ENCODE peak calls at places on chromosomes 16 and 17, in five cellular contexts. D is uterus, M is stomach, X is tibial artery, L is mammary epithelial cell. N is an unnamed sample.

GRCh38 chr17:7405882-7406825 is 1.5 kb upstream of the NLGN2 start:
- DNase-seq in M (no peak), D (no peak), L (no peak), X (no peak), N (no peak)

GRCh38 chr16:53913082-53913870 is 209.3 kb downstream of the FTO start:
- DNase-seq in L (peak; percentile 79), X (no peak), M (no peak), D (peak; percentile 48), N (no peak)

GRCh38 chr16:56245197-56245596 is 53.9 kb downstream of the GNAO1 start:
- DNase-seq in M (no peak), L (peak; percentile 80), D (no peak), X (peak; percentile 16), N (no peak)

GRCh38 chr17:79966681-79967080 is 69.0 kb downstream of the TBC1D16 start:
- DNase-seq in D (no peak), M (no peak), X (no peak), L (no peak), N (no peak)

GRCh38 chr17:7293821-7294613 is 422 bp downstream of the YBX2 start:
- DNase-seq in D (no peak), M (peak; percentile 61), X (peak; percentile 61), L (no peak), N (peak; percentile 43)

GRCh38 chr17:56817066-56817465 is 16.7 kb downstream of the C17orf67 start:
- DNase-seq in D (no peak), M (no peak), X (no peak), L (no peak), N (no peak)

GRCh38 chr17:72295916-72296315 is 175.1 kb downstream of the SOX9 start:
- DNase-seq in X (no peak), M (no peak), L (peak; percentile 39), D (no peak), N (no peak)

GRCh38 chr16:78932395-78932794 is 668.1 kb downstream of the MAF start:
- DNase-seq in D (no peak), L (no peak), M (no peak), X (no peak), N (no peak)

GRCh38 chr16:81921873-81922584 is 89.2 kb downstream of the SDR42E1 start:
- DNase-seq in D (no peak), X (peak; percentile 17), M (no peak), L (no peak), N (no peak)

GRCh38 chr16:23949630-23950290 is 114.0 kb downstream of the PRKCB start:
- DNase-seq in X (no peak), L (no peak), D (no peak), M (peak; percentile 50), N (no peak)

GRCh38 chr17:57794841-57795240 is 49.7 kb upstream of the CCDC182 start:
- DNase-seq in M (no peak), D (no peak), X (no peak), L (no peak), N (no peak)

GRCh38 chr16:83329466-83329865 is 478.3 kb upstream of the HSBP1 start:
- DNase-seq in X (no peak), D (no peak), M (no peak), L (no peak), N (no peak)

GRCh38 chr16:83335076-83335475 is 472.7 kb upstream of the HSBP1 start:
- DNase-seq in X (no peak), L (no peak), D (no peak), M (no peak), N (no peak)

GRCh38 chr16:83328936-83329335 is 478.8 kb upstream of the HSBP1 start:
- DNase-seq in X (no peak), M (no peak), D (no peak), L (no peak), N (no peak)

DNA sequence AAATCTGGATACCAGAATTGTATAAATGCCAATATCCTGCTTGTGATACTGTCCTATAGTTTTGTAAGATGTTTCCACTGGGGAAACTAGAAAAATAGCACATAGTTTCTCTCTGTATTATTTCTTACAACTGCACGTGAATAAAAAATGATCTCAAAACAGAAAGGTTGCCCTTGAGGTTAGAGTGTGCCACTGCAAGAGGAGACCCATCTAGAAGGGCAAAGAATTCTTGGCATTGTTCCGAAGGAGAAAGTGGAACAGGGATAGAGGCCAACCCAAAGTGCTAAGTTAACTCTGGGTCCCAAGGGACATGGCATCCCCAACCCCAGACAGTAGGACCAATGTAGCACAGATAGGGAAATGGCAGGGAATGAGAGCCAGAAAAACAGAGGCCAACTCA is 477.5 kb upstream of the HSBP1 start:
- DNase-seq in L (no peak), M (no peak), X (no peak), D (no peak), N (no peak)
- TF ChIP-seq CTCF in L (no peak), M (no peak), X (no peak), D (no peak), N (no peak)

GRCh38 chr17:28335201-28335958 is at the start of the genes IFT20 and TNFAIP1:
- DNase-seq in X (peak; percentile 100), D (peak; percentile 98), M (peak; percentile 98), L (peak; percentile 100), N (peak; percentile 78)
- TF ChIP-seq CTCF in X (peak; percentile 8), D (peak; percentile 38), M (no peak), L (no peak), N (peak; percentile 21)

GRCh38 chr17:6290488-6291196 is 144.3 kb downstream of the AIPL1 start:
- DNase-seq in D (no peak), M (no peak), X (no peak), L (no peak), N (no peak)
- TF ChIP-seq CTCF in D (no peak), M (no peak), X (no peak), L (no peak), N (no peak)

GRCh38 chr17:30992551-30992950 is 21.7 kb downstream of the RNF135 start:
- DNase-seq in X (no peak), D (no peak), L (no peak), M (no peak), N (no peak)
- TF ChIP-seq CTCF in X (no peak), D (no peak), L (no peak), M (no peak), N (no peak)

GRCh38 chr16:667113-667779 is 686 bp upstream of the RHOT2 start:
- DNase-seq in X (no peak), L (no peak), D (no peak), M (no peak), N (no peak)
- TF ChIP-seq CTCF in X (no peak), L (no peak), D (no peak), M (no peak), N (no peak)

GRCh38 chr16:19223235-19223847 is 55.3 kb downstream of the SYT17 start:
- DNase-seq in D (no peak), M (peak; percentile 81), X (no peak), L (peak; percentile 16), N (no peak)
- TF ChIP-seq CTCF in D (no peak), M (peak; percentile 53), X (no peak), L (peak; percentile 59), N (peak; percentile 79)

GRCh38 chr16:58472827-58473226 is 27.1 kb upstream of the NDRG4 start:
- DNase-seq in X (no peak), D (no peak), M (no peak), L (no peak), N (no peak)
- TF ChIP-seq CTCF in X (no peak), D (no peak), M (no peak), L (no peak), N (no peak)

GRCh38 chr17:29283496-29283895 is 10.5 kb downstream of the NUFIP2 start:
- DNase-seq in L (no peak), D (no peak), M (no peak), X (no peak), N (no peak)
- TF ChIP-seq CTCF in L (no peak), D (no peak), M (no peak), X (no peak), N (peak; percentile 3)

GRCh38 chr17:67534941-67535340 is 157.9 kb downstream of the PITPNC1 start:
- DNase-seq in D (no peak), L (no peak), X (no peak), M (no peak), N (no peak)
- TF ChIP-seq CTCF in D (no peak), L (no peak), X (no peak), M (no peak), N (no peak)

GRCh38 chr16:9092282-9092962 is 978 bp downstream of the HAPSTR1 start:
- DNase-seq in D (peak; percentile 47), L (no peak), X (peak; percentile 80), M (peak; percentile 47), N (no peak)
- TF ChIP-seq CTCF in D (no peak), L (no peak), X (no peak), M (no peak), N (no peak)

N was measured in D721Med.